ENCODE peak calls at places on chromosomes 3 and 15, in six cellular contexts. Y, K, V, L, S and E are unnamed samples.

GRCh38 chr3:57164217-57164605 is 942 bp downstream of the IL17RD start:
- DNase-seq in L (peak), S (no peak), V (peak), K (peak), Y (no peak), E (no peak)

GRCh38 chr3:99256788-99257187 is 355.3 kb upstream of the DCBLD2 start:
- DNase-seq in L (no peak), S (no peak), K (no peak), V (no peak), Y (no peak), E (no peak)

GRCh38 chr3:64595253-64595694 is 92.5 kb downstream of the ADAMTS9 start:
- DNase-seq in K (peak), Y (no peak), S (peak), V (no peak), L (peak), E (peak)

GRCh38 chr15:100783760-100784492 is 95.7 kb upstream of the ALDH1A3 start:
- DNase-seq in L (no peak), Y (no peak), K (no peak), S (no peak), V (peak), E (no peak)

GRCh38 chr3:181311186-181311585 is 321.6 kb upstream of the DNAJC19 start:
- DNase-seq in Y (no peak), V (no peak), S (no peak), L (no peak), K (no peak), E (no peak)

GRCh38 chr3:46700772-46701171 is 420 bp upstream of the TMIE start:
- DNase-seq in V (peak), Y (no peak), K (no peak), S (peak), L (no peak), E (peak)

GRCh38 chr3:36497234-36497633 is 116.9 kb downstream of the STAC start:
- DNase-seq in S (no peak), K (no peak), L (no peak), Y (no peak), V (no peak), E (no peak)

GRCh38 chr3:15894382-15894781 is 96.6 kb upstream of the ANKRD28 start:
- DNase-seq in V (no peak), S (no peak), K (no peak), Y (no peak), L (no peak), E (no peak)

GRCh38 chr3:63151893-63152292 is 126.2 kb upstream of the SYNPR start:
- DNase-seq in L (no peak), V (no peak), S (no peak), K (no peak), Y (no peak), E (no peak)

GRCh38 chr3:101567528-101568317 is 6.1 kb downstream of the TRMT10C start:
- DNase-seq in S (peak), K (no peak), L (peak), Y (no peak), V (no peak), E (no peak)

GRCh38 chr15:101637549-101638318 is 14.4 kb downstream of the TM2D3 start:
- DNase-seq in L (peak), K (no peak), S (no peak), V (no peak), Y (no peak), E (no peak)

GRCh38 chr3:54714035-54714434 is 213.8 kb downstream of the LRTM1 start:
- DNase-seq in L (no peak), S (no peak), K (no peak), Y (no peak), V (no peak), E (no peak)

GRCh38 chr15:79644091-79644490 is 212.0 kb downstream of the MINAR1 start:
- DNase-seq in Y (no peak), L (peak), K (no peak), V (no peak), S (peak), E (no peak)

GRCh38 chr3:14592390-14592789 is 52.2 kb upstream of the GRIP2 start:
- DNase-seq in V (peak), L (no peak), Y (no peak), S (no peak), K (no peak), E (no peak)

GRCh38 chr3:62252614-62253147 is 120.7 kb downstream of the FEZF2 start:
- DNase-seq in L (peak), Y (no peak), K (no peak), V (no peak), S (peak), E (no peak)

GRCh38 chr15:52566889-52567288 is 1.9 kb downstream of the ARPP19 start:
- DNase-seq in Y (no peak), K (no peak), S (no peak), V (no peak), L (no peak), E (no peak)

GRCh38 chr3:11641316-11641682 is 2.4 kb downstream of the VGLL4 start:
- DNase-seq in S (peak), K (no peak), Y (no peak), V (no peak), L (peak), E (no peak)

GRCh38 chr3:194177156-194177555 is 41.2 kb downstream of the HES1 start:
- DNase-seq in S (no peak), L (no peak), V (no peak), Y (no peak), K (no peak), E (no peak)

GRCh38 chr3:115194461-115194860 is 47.4 kb upstream of the ZBTB20 start:
- DNase-seq in L (no peak), S (peak), K (no peak), Y (no peak), V (no peak), E (no peak)

GRCh38 chr3:185175370-185175987 is 22.6 kb upstream of the C3orf70 start:
- DNase-seq in K (peak), V (peak), S (peak), Y (peak), L (peak), E (peak)

GRCh38 chr3:188003188-188004171 is 150.5 kb upstream of the LPP start:
- DNase-seq in K (no peak), S (no peak), V (no peak), Y (no peak), L (no peak), E (no peak)

GRCh38 chr15:90710436-90710835 is 6.7 kb upstream of the BLM start:
- DNase-seq in K (no peak), Y (no peak), V (no peak), S (no peak), L (peak), E (no peak)